ENCODE peak calls at places on chromosomes 3 and 15, in six cellular contexts. J, V, S, U, R and A are unnamed samples.

GRCh38 chr3:187520027-187520945 is 149.9 kb downstream of the SST start:
- DNase-seq in U (peak; percentile 9), J (no peak), S (no peak), V (peak; percentile 59), R (peak; percentile 15), A (peak; percentile 50)

GRCh38 chr3:186772886-186773417 is 10.4 kb upstream of the EIF4A2 start:
- DNase-seq in U (peak; percentile 46), J (peak; percentile 45), V (peak; percentile 84), S (peak; percentile 72), R (peak; percentile 47), A (no peak)

GRCh38 chr3:26621176-26621575 is 1.4 kb upstream of the LRRC3B start:
- DNase-seq in V (no peak), J (no peak), R (no peak), U (no peak), S (no peak), A (no peak)

GRCh38 chr3:156037356-156037755 is 83.0 kb upstream of the KCNAB1 start:
- DNase-seq in V (no peak), J (no peak), S (no peak), R (no peak), U (no peak), A (no peak)

GRCh38 chr15:52682776-52683175 is 3.6 kb upstream of the ATOSA start:
- DNase-seq in J (no peak), R (no peak), S (no peak), U (no peak), V (no peak), A (no peak)

GRCh38 chr3:142270407-142270806 is 45.0 kb upstream of the GK5 start:
- DNase-seq in R (no peak), U (no peak), V (no peak), S (no peak), J (no peak), A (no peak)

GRCh38 chr15:29934251-29934650 is 112.0 kb upstream of the TJP1 start:
- DNase-seq in U (no peak), V (no peak), S (no peak), R (no peak), J (no peak), A (no peak)

GRCh38 chr3:78887608-78888011 is 880.2 kb downstream of the ROBO1 start:
- DNase-seq in J (no peak), S (no peak), R (no peak), U (no peak), V (no peak), A (no peak)

GRCh38 chr15:90104551-90104950 is 2.3 kb upstream of the IDH2 start:
- DNase-seq in J (peak; percentile 91), U (no peak), S (no peak), R (no peak), V (peak; percentile 63), A (no peak)

GRCh38 chr3:23877324-23877980 is 39.3 kb downstream of the NKIRAS1 start:
- DNase-seq in V (peak; percentile 61), R (no peak), J (no peak), U (no peak), S (no peak), A (peak; percentile 66)

GRCh38 chr3:156577731-156578130 is 22.8 kb upstream of the SSR3 start:
- DNase-seq in V (no peak), J (no peak), S (no peak), R (no peak), U (no peak), A (no peak)

GRCh38 chr3:126350502-126351085 is 6.6 kb downstream of the KLF15 start:
- DNase-seq in U (no peak), V (peak; percentile 44), S (no peak), R (peak; percentile 4), J (peak; percentile 10), A (no peak)

GRCh38 chr3:151383956-151384355 is 597 bp downstream of the P2RY12 start:
- DNase-seq in U (no peak), V (no peak), S (no peak), J (no peak), R (no peak), A (no peak)

GRCh38 chr15:62068071-62068786 is 1.5 kb downstream of the C2CD4A start:
- DNase-seq in J (peak; percentile 65), R (peak; percentile 16), V (peak; percentile 70), U (peak; percentile 66), S (peak; percentile 72), A (no peak)

GRCh38 chr3:11769704-11770103 is 77.0 kb downstream of the TAMM41 start:
- DNase-seq in U (no peak), V (no peak), R (no peak), S (no peak), J (no peak), A (no peak)

GRCh38 chr3:118267588-118267987 is 767.1 kb downstream of the IGSF11 start:
- DNase-seq in J (no peak), U (no peak), S (no peak), R (no peak), V (no peak), A (no peak)

GRCh38 chr3:138673641-138674040 is 65.1 kb downstream of the FAIM start:
- DNase-seq in S (no peak), U (peak; percentile 28), R (no peak), J (no peak), V (no peak), A (no peak)

GRCh38 chr3:105715372-105715771 is 153.4 kb downstream of the CBLB start:
- DNase-seq in U (no peak), R (no peak), S (no peak), J (no peak), V (no peak), A (peak; percentile 10)

GRCh38 chr15:80643296-80643965 is 51.7 kb upstream of the ABHD17C start:
- DNase-seq in J (no peak), V (no peak), U (no peak), R (no peak), S (no peak), A (peak; percentile 70)

GRCh38 chr15:80456517-80457497 is 52.6 kb downstream of the ARNT2 start:
- DNase-seq in R (no peak), U (peak; percentile 29), J (no peak), S (no peak), V (no peak), A (peak; percentile 68)

GRCh38 chr3:114827495-114827894 is 319.6 kb downstream of the ZBTB20 start:
- DNase-seq in J (no peak), U (peak; percentile 61), V (no peak), R (no peak), S (peak; percentile 29), A (no peak)

GRCh38 chr3:115072265-115073008 is 74.7 kb downstream of the ZBTB20 start:
- DNase-seq in J (no peak), U (no peak), S (no peak), R (no peak), V (no peak), A (peak; percentile 39)

GRCh38 chr3:159130108-159130507 is 328.3 kb downstream of the MFSD1 start:
- DNase-seq in S (peak; percentile 13), R (no peak), J (no peak), U (peak; percentile 10), V (no peak), A (no peak)
- TF ChIP-seq CTCF in S (peak; percentile 32), R (no peak), J (no peak), U (peak; percentile 35), V (no peak), A (peak; percentile 14)

GRCh38 chr15:58748040-58748786 is 1.3 kb downstream of the ADAM10 start:
- DNase-seq in S (no peak), J (no peak), R (no peak), U (peak; percentile 16), V (no peak), A (no peak)
- H3K4me3 ChIP-seq in S (peak overlapping the region; percentile 97), J (peak overlapping the region; percentile 84), R (peak overlapping the region; percentile 85), U (peak overlapping the region; percentile 78), V (peak overlapping the region; percentile 97), A (peak overlapping the region; percentile 97)

GRCh38 chr3:49311283-49311682 is 28.6 kb downstream of the USP4 start:
- DNase-seq in R (no peak), J (no peak), U (no peak), V (no peak), S (no peak), A (no peak)
- TF ChIP-seq CTCF in R (no peak), J (no peak), U (no peak), V (no peak), S (no peak), A (no peak)

GRCh38 chr3:52830535-52831258 is at the start of gene ITIH4:
- DNase-seq in S (no peak), R (no peak), V (no peak), J (peak; percentile 50), U (no peak), A (no peak)
- H3K4me3 ChIP-seq in S (no peak within 1 kb of the TSS), R (no peak within 1 kb of the TSS), V (peak within 1 kb of the TSS; percentile 75), J (no peak within 1 kb of the TSS), U (no peak within 1 kb of the TSS), A (no peak within 1 kb of the TSS)

GRCh38 chr3:62659660-62660059 is 215.6 kb downstream of the CADPS start:
- DNase-seq in J (no peak), S (no peak), R (no peak), V (no peak), U (no peak), A (no peak)
- TF ChIP-seq CTCF in J (no peak), S (peak; percentile 59), R (no peak), V (no peak), U (peak; percentile 20), A (no peak)

GRCh38 chr3:183252108-183252782 is 808 bp upstream of the B3GNT5 start:
- DNase-seq in S (no peak), J (no peak), R (no peak), U (no peak), V (no peak), A (no peak)
- H3K4me3 ChIP-seq in S (no peak overlapping the region), J (no peak overlapping the region), R (peak overlapping the region; percentile 72), U (peak overlapping the region; percentile 95), V (peak overlapping the region; percentile 89), A (no peak overlapping the region)

DNA sequence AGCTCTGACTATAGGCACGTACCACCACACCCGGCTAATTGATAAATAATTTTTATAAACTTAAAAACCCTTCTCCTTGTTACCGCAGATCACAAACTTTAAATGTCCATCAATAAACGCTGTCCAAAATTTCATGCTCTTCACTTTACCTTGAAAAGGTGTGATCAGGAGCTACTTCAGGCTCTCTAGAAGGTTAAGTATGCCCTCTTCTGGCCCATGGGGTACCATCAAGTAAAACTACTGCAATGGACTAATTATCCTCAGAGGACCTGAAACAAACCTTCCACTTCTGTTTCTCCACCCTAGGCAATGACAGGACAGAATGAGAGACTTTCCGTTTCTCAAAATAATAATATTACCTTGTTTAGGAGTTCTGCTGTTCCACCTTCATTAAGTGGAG is 9.2 kb downstream of the LZTFL1 start:
- DNase-seq in J (no peak), U (peak; percentile 34), S (no peak), R (no peak), V (no peak), A (no peak)
- TF ChIP-seq CTCF in J (peak; percentile 25), U (peak; percentile 54), S (peak; percentile 4), R (no peak), V (peak; percentile 55), A (peak; percentile 33)